ENCODE peak calls at places on chromosomes 1 and 21, in five cellular contexts. One of them, this sample, is unnamed.

GRCh38 chr1:235843458-235843857 is 23.2 kb downstream of the LYST start:
- DNase-seq in BE2C: no peak
- DNase-seq in kidney: no peak
- DNase-seq in endothelial cell: no peak
- DNase-seq in CD4-positive, alpha-beta T cell: no peak
- DNase-seq in this sample: peak

GRCh38 chr1:113677250-113678158 is 81.8 kb downstream of the PHTF1 start:
- DNase-seq in endothelial cell: no peak
- DNase-seq in BE2C: peak
- DNase-seq in CD4-positive, alpha-beta T cell: no peak
- DNase-seq in kidney: no peak
- DNase-seq in this sample: peak

GRCh38 chr1:74468982-74469603 is 43.3 kb downstream of the LRRC53 start:
- DNase-seq in kidney: no peak
- DNase-seq in CD4-positive, alpha-beta T cell: no peak
- DNase-seq in endothelial cell: no peak
- DNase-seq in BE2C: no peak
- DNase-seq in this sample: peak

GRCh38 chr1:67831850-67832513 is 1.3 kb downstream of the GNG12 start:
- DNase-seq in CD4-positive, alpha-beta T cell: no peak
- DNase-seq in BE2C: peak
- DNase-seq in endothelial cell: peak
- DNase-seq in kidney: peak
- DNase-seq in this sample: peak

GRCh38 chr1:201716742-201717135 is 112.2 kb upstream of the IPO9 start:
- DNase-seq in BE2C: no peak
- DNase-seq in endothelial cell: no peak
- DNase-seq in kidney: no peak
- DNase-seq in CD4-positive, alpha-beta T cell: no peak
- DNase-seq in this sample: no peak

GRCh38 chr1:201268604-201269151 is 14.6 kb upstream of the PKP1 start:
- DNase-seq in BE2C: peak
- DNase-seq in kidney: peak
- DNase-seq in CD4-positive, alpha-beta T cell: no peak
- DNase-seq in endothelial cell: no peak
- DNase-seq in this sample: peak

GRCh38 chr1:15684042-15684461 is at the start of gene PLEKHM2:
- DNase-seq in endothelial cell: peak
- DNase-seq in BE2C: peak
- DNase-seq in kidney: peak
- DNase-seq in CD4-positive, alpha-beta T cell: peak
- DNase-seq in this sample: peak

GRCh38 chr1:170586321-170586855 is 54.4 kb downstream of the GORAB start:
- DNase-seq in BE2C: no peak
- DNase-seq in kidney: no peak
- DNase-seq in endothelial cell: no peak
- DNase-seq in CD4-positive, alpha-beta T cell: no peak
- DNase-seq in this sample: no peak

GRCh38 chr1:111690306-111690617 is 48.9 kb downstream of the INKA2 start:
- DNase-seq in CD4-positive, alpha-beta T cell: no peak
- DNase-seq in endothelial cell: no peak
- DNase-seq in BE2C: peak
- DNase-seq in kidney: no peak
- DNase-seq in this sample: peak

GRCh38 chr1:6427445-6428390 is 3.1 kb downstream of the ESPN start:
- DNase-seq in endothelial cell: no peak
- DNase-seq in CD4-positive, alpha-beta T cell: no peak
- DNase-seq in BE2C: no peak
- DNase-seq in kidney: peak
- DNase-seq in this sample: no peak

GRCh38 chr1:61083014-61083798 is 845 bp downstream of the NFIA start:
- DNase-seq in endothelial cell: peak
- DNase-seq in BE2C: peak
- DNase-seq in kidney: peak
- DNase-seq in CD4-positive, alpha-beta T cell: no peak
- DNase-seq in this sample: no peak

GRCh38 chr1:7262611-7263010 is 477.4 kb downstream of the CAMTA1 start:
- DNase-seq in CD4-positive, alpha-beta T cell: no peak
- DNase-seq in kidney: no peak
- DNase-seq in endothelial cell: no peak
- DNase-seq in BE2C: no peak
- DNase-seq in this sample: no peak

GRCh38 chr1:178653091-178653490 is 72.0 kb upstream of the RALGPS2 start:
- DNase-seq in BE2C: no peak
- DNase-seq in kidney: no peak
- DNase-seq in endothelial cell: no peak
- DNase-seq in CD4-positive, alpha-beta T cell: no peak
- DNase-seq in this sample: no peak

GRCh38 chr1:172277989-172278388 is 142.5 kb upstream of the C1orf105 start:
- DNase-seq in endothelial cell: no peak
- DNase-seq in CD4-positive, alpha-beta T cell: no peak
- DNase-seq in kidney: no peak
- DNase-seq in BE2C: no peak
- DNase-seq in this sample: no peak

GRCh38 chr1:167401260-167401873 is 117.0 kb downstream of the CD247 start:
- DNase-seq in endothelial cell: peak
- DNase-seq in BE2C: peak
- DNase-seq in kidney: no peak
- DNase-seq in CD4-positive, alpha-beta T cell: peak
- DNase-seq in this sample: peak
- TF ChIP-seq CTCF in endothelial cell: peak
- TF ChIP-seq CTCF in BE2C: peak
- TF ChIP-seq CTCF in kidney: peak
- TF ChIP-seq CTCF in CD4-positive, alpha-beta T cell: peak
- TF ChIP-seq CTCF in this sample: peak

GRCh38 chr1:212313616-212314015 is 28.4 kb downstream of the PPP2R5A start:
- DNase-seq in BE2C: no peak
- DNase-seq in CD4-positive, alpha-beta T cell: no peak
- DNase-seq in kidney: no peak
- DNase-seq in endothelial cell: no peak
- DNase-seq in this sample: peak

GRCh38 chr1:212317916-212318315 is 32.7 kb downstream of the PPP2R5A start:
- DNase-seq in kidney: no peak
- DNase-seq in CD4-positive, alpha-beta T cell: no peak
- DNase-seq in endothelial cell: no peak
- DNase-seq in BE2C: no peak
- DNase-seq in this sample: no peak

GRCh38 chr1:212315184-212315583 is 30.0 kb downstream of the PPP2R5A start:
- DNase-seq in endothelial cell: no peak
- DNase-seq in BE2C: no peak
- DNase-seq in CD4-positive, alpha-beta T cell: no peak
- DNase-seq in kidney: no peak
- DNase-seq in this sample: no peak

GRCh38 chr1:212311836-212312497 is 26.8 kb downstream of the PPP2R5A start:
- DNase-seq in BE2C: no peak
- DNase-seq in kidney: no peak
- DNase-seq in endothelial cell: no peak
- DNase-seq in CD4-positive, alpha-beta T cell: no peak
- DNase-seq in this sample: no peak

DNA sequence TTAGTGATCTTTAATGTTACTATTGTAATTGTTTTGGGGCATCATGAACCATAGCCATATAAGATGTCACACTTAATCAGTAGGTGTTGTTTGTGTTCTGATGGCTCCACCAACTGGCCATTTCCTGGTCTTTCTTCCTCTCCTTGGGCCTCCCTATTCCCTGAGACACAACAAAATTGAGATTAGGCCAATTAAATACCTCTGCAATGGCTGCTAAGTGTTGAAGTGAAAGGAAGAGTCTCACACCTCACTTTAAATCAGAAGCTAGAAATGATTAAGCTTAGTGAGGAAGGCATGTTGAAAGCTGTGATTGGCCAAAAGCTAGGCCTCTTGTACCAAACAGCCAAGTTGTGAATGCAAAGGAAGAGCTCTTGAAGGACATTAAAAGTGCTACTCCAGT is 30.7 kb downstream of the PPP2R5A start:
- DNase-seq in CD4-positive, alpha-beta T cell: no peak
- DNase-seq in BE2C: no peak
- DNase-seq in endothelial cell: peak
- DNase-seq in kidney: no peak
- DNase-seq in this sample: peak
- TF ChIP-seq CTCF in CD4-positive, alpha-beta T cell: peak
- TF ChIP-seq CTCF in BE2C: peak
- TF ChIP-seq CTCF in endothelial cell: no peak
- TF ChIP-seq CTCF in kidney: peak
- TF ChIP-seq CTCF in this sample: peak

DNA sequence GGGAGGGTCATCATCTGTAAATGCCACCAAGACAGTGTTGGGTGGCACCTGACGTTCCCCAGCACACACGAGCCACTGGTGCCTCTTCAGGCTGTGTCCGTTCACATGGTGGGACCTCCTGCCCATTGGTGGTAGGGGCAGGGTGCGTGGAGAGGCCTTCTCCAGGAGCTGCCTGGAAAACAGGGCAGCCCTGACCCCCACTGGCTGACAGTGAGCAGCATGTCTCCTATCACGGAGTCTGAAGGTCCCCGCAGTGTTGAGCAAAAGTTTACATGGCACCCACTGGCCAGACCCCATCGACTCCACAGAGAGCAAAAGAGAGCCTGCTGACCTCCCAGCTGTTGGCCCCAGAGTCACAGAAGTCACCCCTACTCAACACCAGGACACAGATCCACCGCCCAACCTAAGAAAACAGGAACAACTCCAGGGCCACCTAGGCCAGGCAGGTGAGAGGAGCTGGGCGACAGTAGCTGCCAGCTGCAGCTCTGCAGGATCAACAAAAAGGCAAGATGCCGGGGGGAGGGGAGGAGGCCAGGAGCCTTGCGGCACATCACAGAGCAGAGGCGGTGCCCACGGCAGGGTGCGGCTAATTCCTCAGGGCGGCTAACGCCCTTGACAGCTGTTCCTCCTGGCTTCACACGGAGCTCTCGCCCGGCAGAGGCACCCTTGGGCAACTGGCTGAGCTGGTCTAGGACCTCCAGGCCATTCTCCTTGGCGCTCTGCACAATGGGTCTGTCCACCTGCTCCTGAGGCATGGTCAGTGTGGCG is 14.4 kb upstream of the IFI6 start:
- DNase-seq in endothelial cell: no peak
- DNase-seq in CD4-positive, alpha-beta T cell: no peak
- DNase-seq in BE2C: no peak
- DNase-seq in kidney: no peak
- DNase-seq in this sample: no peak
- TF ChIP-seq CTCF in endothelial cell: no peak
- TF ChIP-seq CTCF in CD4-positive, alpha-beta T cell: no peak
- TF ChIP-seq CTCF in BE2C: no peak
- TF ChIP-seq CTCF in kidney: no peak
- TF ChIP-seq CTCF in this sample: no peak

GRCh38 chr21:32367158-32367557 is 25.7 kb downstream of the URB1 start:
- DNase-seq in CD4-positive, alpha-beta T cell: no peak
- DNase-seq in BE2C: no peak
- DNase-seq in endothelial cell: no peak
- DNase-seq in kidney: no peak
- DNase-seq in this sample: peak

GRCh38 chr21:32368386-32368785 is 24.4 kb downstream of the URB1 start:
- DNase-seq in endothelial cell: no peak
- DNase-seq in BE2C: no peak
- DNase-seq in CD4-positive, alpha-beta T cell: no peak
- DNase-seq in kidney: no peak
- DNase-seq in this sample: peak

GRCh38 chr21:32364387-32364786 is 28.4 kb downstream of the URB1 start:
- DNase-seq in endothelial cell: no peak
- DNase-seq in CD4-positive, alpha-beta T cell: no peak
- DNase-seq in BE2C: no peak
- DNase-seq in kidney: no peak
- DNase-seq in this sample: peak

GRCh38 chr21:32366191-32366590 is 26.6 kb downstream of the URB1 start:
- DNase-seq in CD4-positive, alpha-beta T cell: no peak
- DNase-seq in endothelial cell: no peak
- DNase-seq in BE2C: no peak
- DNase-seq in kidney: no peak
- DNase-seq in this sample: no peak

GRCh38 chr21:32364801-32365200 is 28.0 kb downstream of the URB1 start:
- DNase-seq in BE2C: no peak
- DNase-seq in endothelial cell: no peak
- DNase-seq in CD4-positive, alpha-beta T cell: no peak
- DNase-seq in kidney: no peak
- DNase-seq in this sample: peak
- TF ChIP-seq CTCF in BE2C: no peak
- TF ChIP-seq CTCF in endothelial cell: no peak
- TF ChIP-seq CTCF in CD4-positive, alpha-beta T cell: no peak
- TF ChIP-seq CTCF in kidney: no peak
- TF ChIP-seq CTCF in this sample: peak

GRCh38 chr1:210239295-210240155 is 6.9 kb downstream of the SERTAD4 start:
- DNase-seq in BE2C: peak
- DNase-seq in endothelial cell: peak
- DNase-seq in kidney: no peak
- DNase-seq in CD4-positive, alpha-beta T cell: no peak
- DNase-seq in this sample: peak
- TF ChIP-seq CTCF in BE2C: peak
- TF ChIP-seq CTCF in endothelial cell: peak
- TF ChIP-seq CTCF in kidney: peak
- TF ChIP-seq CTCF in CD4-positive, alpha-beta T cell: no peak
- TF ChIP-seq CTCF in this sample: peak

GRCh38 chr21:44337941-44338895 is 972 bp downstream of the CFAP410 start:
- DNase-seq in kidney: peak
- DNase-seq in endothelial cell: peak
- DNase-seq in BE2C: peak
- DNase-seq in CD4-positive, alpha-beta T cell: no peak
- DNase-seq in this sample: peak
- TF ChIP-seq CTCF in kidney: peak
- TF ChIP-seq CTCF in endothelial cell: no peak
- TF ChIP-seq CTCF in BE2C: peak
- TF ChIP-seq CTCF in CD4-positive, alpha-beta T cell: no peak
- TF ChIP-seq CTCF in this sample: peak

This sample was measured in choroid plexus epithelial cell.